ENCODE peak calls at places on chromosomes 16 and 17, in six cellular contexts. N is thyroid gland, V is heart left ventricle, H is SK-N-SH, E is mammary epithelial cell, Z is Peyer's patch. T is an unnamed sample.

GRCh38 chr16:20905576-20905975 is 5.0 kb downstream of the LYRM1 start:
- DNase-seq in N (no peak), V (no peak), H (no peak), E (no peak), Z (no peak), T (no peak)

GRCh38 chr17:72572604-72573491 is 452.0 kb downstream of the SOX9 start:
- DNase-seq in N (no peak), V (no peak), H (no peak), E (no peak), Z (no peak), T (no peak)

GRCh38 chr16:50859628-50860360 is 117.9 kb downstream of the CYLD start:
- DNase-seq in N (no peak), V (no peak), H (no peak), E (no peak), Z (no peak), T (no peak)

GRCh38 chr16:3259097-3259496 is 2.7 kb upstream of the MEFV start:
- DNase-seq in N (no peak), V (no peak), H (no peak), E (no peak), Z (no peak), T (no peak)

GRCh38 chr16:9116141-9116540 is 24.7 kb downstream of the HAPSTR1 start:
- DNase-seq in N (no peak), V (no peak), H (no peak), E (no peak), Z (no peak), T (no peak)

GRCh38 chr17:43608313-43608712 is 53.4 kb downstream of the MEOX1 start:
- DNase-seq in N (no peak), V (no peak), H (no peak), E (peak; percentile 73), Z (no peak), T (no peak)

GRCh38 chr16:13120091-13120490 is 218.7 kb downstream of the SHISA9 start:
- DNase-seq in N (no peak), V (no peak), H (no peak), E (no peak), Z (no peak), T (no peak)

GRCh38 chr16:3101018-3101840 is 2.1 kb upstream of the ZSCAN10 start:
- DNase-seq in N (no peak), V (no peak), H (peak; percentile 70), E (no peak), Z (peak; percentile 25), T (no peak)

GRCh38 chr17:39921323-39921722 is 2.9 kb upstream of the GSDMB start:
- DNase-seq in N (no peak), V (no peak), H (no peak), E (no peak), Z (peak; percentile 42), T (no peak)

GRCh38 chr16:69565611-69566436 is at the start of gene NFAT5:
- DNase-seq in N (peak; percentile 88), V (peak; percentile 90), H (peak; percentile 94), E (peak; percentile 85), Z (peak; percentile 88), T (peak; percentile 89)

GRCh38 chr17:36001862-36002603 is 680 bp upstream of the CCL15 start:
- DNase-seq in N (peak; percentile 80), V (no peak), H (no peak), E (no peak), Z (no peak), T (no peak)

GRCh38 chr17:1611715-1612114 is 16.9 kb downstream of the SLC43A2 start:
- DNase-seq in N (no peak), V (no peak), H (no peak), E (no peak), Z (no peak), T (no peak)

GRCh38 chr16:66751135-66751991 is at the start of gene DYNC1LI2:
- DNase-seq in N (peak; percentile 80), V (peak; percentile 86), H (peak; percentile 98), E (peak; percentile 58), Z (peak; percentile 65), T (peak; percentile 85)

GRCh38 chr16:30357085-30357714 is 2.1 kb upstream of the CD2BP2 start:
- DNase-seq in N (no peak), V (no peak), H (no peak), E (no peak), Z (no peak), T (no peak)

GRCh38 chr16:30355144-30355953 is at the start of gene CD2BP2:
- DNase-seq in N (peak; percentile 98), V (peak; percentile 98), H (peak; percentile 96), E (peak; percentile 100), Z (peak; percentile 95), T (peak; percentile 95)

GRCh38 chr16:30357715-30358576 is 2.8 kb upstream of the CD2BP2 start:
- DNase-seq in N (no peak), V (no peak), H (no peak), E (no peak), Z (no peak), T (no peak)

GRCh38 chr16:30355954-30356308 is 823 bp upstream of the CD2BP2 start:
- DNase-seq in N (no peak), V (no peak), H (peak; percentile 41), E (no peak), Z (no peak), T (no peak)

DNA sequence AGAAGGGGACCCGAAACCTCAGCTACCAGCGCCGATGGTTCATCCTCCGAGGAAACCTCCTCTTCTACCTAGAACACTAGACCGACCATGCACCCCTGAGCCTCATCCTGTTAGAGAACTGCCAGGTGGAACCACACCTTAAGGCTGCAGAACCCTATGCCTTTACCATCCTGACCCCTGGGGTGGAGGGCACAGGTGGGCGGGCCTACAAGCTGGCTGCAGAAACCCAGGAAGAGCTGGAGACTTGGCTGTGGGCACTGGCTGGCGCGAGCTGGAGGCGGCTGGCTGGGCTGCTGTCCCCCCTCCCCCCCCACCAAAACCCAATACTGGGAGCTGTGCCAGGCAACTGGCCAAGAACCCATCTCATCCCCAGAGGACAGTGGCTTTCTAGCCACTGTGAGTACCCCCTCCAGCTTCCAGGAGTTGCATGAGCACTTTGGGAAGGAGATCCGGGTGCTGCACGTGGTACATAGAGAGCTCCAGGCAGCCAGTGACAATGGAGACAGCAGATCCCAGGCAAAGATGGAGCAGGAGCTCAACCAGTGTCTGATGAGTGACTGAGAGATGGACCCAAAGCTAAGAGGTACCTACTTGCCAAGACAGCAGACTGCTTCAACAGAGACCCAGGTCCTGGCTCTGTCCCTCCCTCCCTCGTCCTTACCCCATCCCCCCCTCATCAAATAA is 1.4 kb upstream of the CD2BP2 start:
- DNase-seq in N (peak; percentile 61), V (no peak), H (peak; percentile 52), E (no peak), Z (no peak), T (no peak)
- H3K4me3 ChIP-seq in N (no peak overlapping the region), V (no peak overlapping the region), H (peak overlapping the region; percentile 99), E (peak overlapping the region; percentile 91), Z (no peak overlapping the region), T (peak overlapping the region; percentile 93)

DNA sequence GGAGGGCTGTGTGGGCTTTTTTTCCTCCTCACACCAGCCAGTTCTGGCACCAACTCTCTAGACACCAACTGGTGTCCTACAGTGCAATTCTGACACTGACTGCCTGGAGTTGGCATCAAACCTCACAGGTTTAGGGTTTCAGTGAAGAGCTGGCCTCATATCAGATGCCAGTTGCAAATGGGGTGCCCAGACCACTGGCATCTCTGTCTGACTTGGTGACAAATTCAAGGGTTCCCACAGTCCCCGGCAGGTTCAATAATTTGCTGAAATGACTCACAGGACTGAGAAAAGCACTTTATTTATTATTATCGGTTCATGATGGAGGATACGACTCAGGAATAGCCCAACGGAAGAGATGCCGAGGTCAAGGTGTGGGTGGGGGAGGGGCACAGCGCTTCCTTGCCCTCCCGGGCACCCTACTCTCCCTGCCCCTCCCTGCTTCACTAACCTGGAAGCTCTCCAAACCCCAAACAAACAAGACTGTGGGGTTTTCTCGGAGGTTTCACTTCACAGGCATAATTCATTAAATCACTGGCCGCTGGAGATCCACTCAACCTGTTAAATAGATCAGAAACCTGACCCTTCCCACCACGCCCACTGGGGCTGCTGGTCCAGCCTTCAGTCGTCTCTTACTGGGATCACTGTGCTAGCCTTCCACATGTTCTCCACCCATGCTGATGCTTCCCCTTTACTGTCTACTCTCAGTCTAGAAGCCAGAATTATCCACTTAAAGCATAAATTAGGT is 1.7 kb upstream of the NLRP1 start:
- DNase-seq in N (peak; percentile 19), V (no peak), H (no peak), E (peak; percentile 65), Z (no peak), T (no peak)
- H3K4me1 ChIP-seq in N (peaks cover 32% of the 10 kb centered on the region), V (peaks cover 35% of the 10 kb centered on the region), H (peaks cover 20% of the 10 kb centered on the region), E (peaks cover 41% of the 10 kb centered on the region), Z (peaks cover 18% of the 10 kb centered on the region), T (peaks cover 53% of the 10 kb centered on the region)

DNA sequence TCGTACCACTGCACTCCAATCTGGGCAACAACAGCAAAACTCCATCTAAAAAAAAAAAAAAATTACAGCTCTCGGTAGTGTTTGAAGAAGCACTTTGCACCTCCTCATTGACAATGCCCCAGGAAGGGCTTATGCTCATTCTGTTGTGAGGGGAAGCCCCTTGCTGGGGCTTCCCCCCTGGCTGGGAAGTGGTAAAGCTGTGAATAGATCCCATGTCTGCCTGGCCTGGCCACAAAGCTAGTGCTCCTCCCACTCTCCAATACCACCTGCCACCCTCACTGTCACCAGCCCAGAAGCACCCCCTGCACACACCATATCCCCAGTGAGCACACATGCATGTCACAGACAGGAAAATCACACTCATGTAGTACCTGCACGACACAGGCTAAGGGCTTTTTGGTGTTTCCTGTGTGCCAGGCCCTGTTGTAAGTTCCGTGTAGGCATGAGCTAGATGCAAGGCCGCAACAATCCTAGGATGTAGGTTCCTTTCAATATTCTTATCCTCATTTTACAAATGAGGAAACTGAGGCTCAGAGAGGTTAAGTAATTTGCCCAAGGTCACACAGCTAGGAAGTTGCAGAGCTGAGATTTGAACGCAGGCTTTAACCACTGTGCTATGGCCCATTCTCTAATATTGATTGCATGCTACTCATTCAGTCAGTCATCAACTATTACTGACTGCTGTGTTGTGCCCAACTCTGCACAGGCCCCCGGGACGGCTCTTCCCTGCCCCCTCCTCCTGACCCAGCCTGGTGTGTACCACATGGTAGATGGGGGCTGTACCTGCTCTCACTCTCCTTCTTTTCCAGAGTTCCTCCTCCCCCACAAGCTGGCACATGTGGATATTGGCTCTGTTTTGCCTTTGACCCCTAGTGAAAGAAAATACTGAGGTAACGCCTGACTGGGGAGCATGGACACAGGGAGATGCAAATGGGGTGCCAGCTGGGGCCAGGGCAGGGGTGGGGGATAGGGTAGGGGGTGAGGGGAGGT is 11.9 kb upstream of the COL1A1 start:
- DNase-seq in N (no peak), V (no peak), H (peak; percentile 56), E (no peak), Z (peak; percentile 35), T (no peak)
- TF ChIP-seq CTCF in N (no peak), V (no peak), H (peak; percentile 55), E (no peak), Z (no peak), T (no peak)

DNA sequence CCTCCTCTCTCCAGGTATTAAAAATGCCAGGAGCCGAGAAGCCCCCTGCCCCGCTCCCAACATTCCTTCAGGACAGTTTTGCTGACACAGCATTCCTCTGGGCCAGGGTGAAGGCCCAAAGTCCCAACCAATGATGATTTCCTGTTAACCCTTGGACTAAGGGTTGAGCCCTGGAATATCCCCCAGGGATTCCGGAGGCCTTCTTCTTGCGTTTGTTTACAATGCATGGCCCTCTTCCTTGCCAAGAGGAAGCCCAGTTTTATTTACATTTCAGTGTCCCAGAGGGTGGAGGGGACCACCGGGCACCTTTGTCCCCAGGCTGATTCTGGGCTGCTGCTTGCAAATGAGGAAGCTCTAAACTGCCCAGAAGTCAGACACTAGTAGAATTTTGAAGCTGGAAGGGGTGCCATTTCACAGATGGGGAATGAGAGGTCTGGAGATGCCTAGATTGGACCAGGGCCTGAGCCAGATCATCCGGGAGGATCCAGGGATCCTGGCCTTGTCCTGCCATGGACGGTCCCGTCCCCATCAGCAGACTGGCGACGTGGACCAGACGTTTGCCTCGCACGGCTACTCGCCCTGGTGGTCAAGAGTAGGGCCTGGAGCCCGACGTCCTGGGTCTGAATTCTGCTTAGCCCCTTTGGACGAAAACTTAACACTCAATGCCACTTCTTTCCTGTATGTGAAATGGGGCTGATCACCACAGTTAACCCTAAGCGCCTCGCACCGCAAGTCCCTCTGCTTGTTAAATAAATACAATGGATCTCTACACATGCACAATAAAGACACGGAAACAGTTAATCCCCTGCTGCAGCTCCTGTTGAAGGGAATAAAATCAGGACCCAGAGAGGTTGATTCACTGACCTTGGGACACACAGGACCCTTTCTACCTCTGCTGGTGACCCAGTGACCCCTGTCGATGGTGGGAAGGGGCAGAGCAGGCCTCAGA is 55.6 kb upstream of the CIBAR2 start:
- DNase-seq in N (no peak), V (no peak), H (no peak), E (no peak), Z (no peak), T (no peak)
- H3K4me3 ChIP-seq in N (no peak overlapping the region), V (peak overlapping the region; percentile 39), H (no peak overlapping the region), E (no peak overlapping the region), Z (no peak overlapping the region), T (peak overlapping the region; percentile 63)